ENCODE peak calls at places on chromosome 7, in nine cellular contexts. N is HCT116, R is kidney, S is IMR-90, L is astrocyte, J is NT2/D1, M is neural progenitor cell, I is endodermal cell, P is PC-3. W is an unnamed sample.

GRCh38 chr7:74294191-74294998 is 5.2 kb downstream of the CLIP2 start:
- DNase-seq in R (no peak), P (no peak), N (no peak), M (no peak), L (no peak), I (peak), J (no peak), S (no peak), W (peak)

GRCh38 chr7:149476791-149477190 is 15.9 kb upstream of the ZNF777 start:
- DNase-seq in M (no peak), R (no peak), S (no peak), L (no peak), I (no peak), J (no peak), P (no peak), N (no peak), W (no peak)

GRCh38 chr7:147022056-147022455 is 905.5 kb downstream of the CNTNAP2 start:
- DNase-seq in I (no peak), M (no peak), P (peak), R (no peak), S (no peak), J (no peak), L (no peak), N (no peak), W (peak)

GRCh38 chr7:127532736-127533135 is 52.7 kb downstream of the GCC1 start:
- DNase-seq in I (no peak), S (no peak), J (no peak), M (no peak), L (peak), P (no peak), N (no peak), R (no peak), W (no peak)

GRCh38 chr7:6385909-6386560 is 61.7 kb downstream of the DAGLB start:
- DNase-seq in P (no peak), J (no peak), R (no peak), M (no peak), L (no peak), I (no peak), S (no peak), N (no peak), W (no peak)

GRCh38 chr7:27184342-27185012 is 555 bp downstream of the HOXA11 start:
- DNase-seq in I (peak), M (peak), J (no peak), R (peak), S (peak), P (peak), L (no peak), N (no peak), W (peak)

GRCh38 chr7:87797798-87798403 is 78.3 kb downstream of the SLC25A40 start:
- DNase-seq in L (peak), P (peak), M (peak), I (no peak), J (peak), N (peak), R (no peak), S (peak), W (peak)

GRCh38 chr7:73329861-73330581 is 2.1 kb downstream of the FKBP6 start:
- DNase-seq in N (no peak), I (no peak), J (no peak), M (no peak), S (peak), L (no peak), R (no peak), P (no peak), W (peak)

GRCh38 chr7:105020926-105021325 is 6.9 kb downstream of the KMT2E start:
- DNase-seq in R (no peak), L (no peak), M (no peak), N (no peak), J (no peak), S (no peak), P (no peak), I (no peak), W (no peak)

GRCh38 chr7:139940866-139941265 is 111.8 kb downstream of the TBXAS1 start:
- DNase-seq in R (no peak), M (no peak), L (no peak), I (no peak), N (no peak), J (no peak), P (no peak), S (peak), W (peak)

GRCh38 chr7:5143935-5144903 is 45.8 kb upstream of the WIPI2 start:
- DNase-seq in I (no peak), P (no peak), J (no peak), N (no peak), M (no peak), S (peak), R (peak), L (peak), W (no peak)

GRCh38 chr7:148296994-148297644 is 293.4 kb upstream of the C7orf33 start:
- DNase-seq in N (peak), M (no peak), J (no peak), L (no peak), S (no peak), P (peak), I (no peak), R (no peak), W (no peak)

GRCh38 chr7:138459300-138460175 is 521 bp upstream of the TRIM24 start:
- DNase-seq in P (peak), I (peak), L (no peak), N (peak), R (no peak), M (peak), J (peak), S (no peak), W (peak)

GRCh38 chr7:114084381-114085312 is 165.8 kb upstream of the PPP1R3A start:
- DNase-seq in L (peak), R (peak), I (peak), P (no peak), S (no peak), N (no peak), J (no peak), M (peak), W (no peak)

GRCh38 chr7:6637544-6638229 is 569 bp downstream of the ZNF316 start:
- DNase-seq in M (peak), S (peak), J (no peak), N (no peak), P (peak), I (peak), L (peak), R (no peak), W (peak)

GRCh38 chr7:139842414-139843210 is 13.5 kb downstream of the TBXAS1 start:
- DNase-seq in S (peak), L (no peak), J (no peak), M (no peak), I (no peak), P (no peak), N (no peak), R (no peak), W (no peak)

GRCh38 chr7:106818736-106819135 is 46.3 kb upstream of the PIK3CG start:
- DNase-seq in P (no peak), J (no peak), N (no peak), M (no peak), R (no peak), L (no peak), I (no peak), S (no peak), W (no peak)

GRCh38 chr7:84058311-84059076 is 136.1 kb downstream of the SEMA3A start:
- DNase-seq in I (no peak), R (no peak), J (no peak), N (no peak), P (peak), L (peak), M (no peak), S (peak), W (peak)

GRCh38 chr7:41711283-41712064 is 8.6 kb upstream of the INHBA start:
- DNase-seq in M (peak), S (peak), J (no peak), P (peak), R (no peak), L (no peak), I (peak), N (no peak), W (peak)

GRCh38 chr7:44154703-44155102 is 13.6 kb upstream of the MYL7 start:
- DNase-seq in J (no peak), N (no peak), I (peak), S (no peak), L (peak), R (no peak), M (no peak), P (peak), W (no peak)

GRCh38 chr7:30595461-30596042 is 874 bp downstream of the GARS1 start:
- DNase-seq in S (no peak), N (no peak), P (peak), L (no peak), J (no peak), I (no peak), M (no peak), R (no peak), W (no peak)

GRCh38 chr7:132735476-132735875 is 159.2 kb upstream of the PLXNA4 start:
- DNase-seq in R (no peak), M (no peak), N (no peak), L (no peak), J (no peak), S (no peak), P (no peak), I (no peak), W (no peak)

GRCh38 chr7:136348542-136348941 is 371.4 kb upstream of the MTPN start:
- DNase-seq in M (no peak), J (no peak), N (no peak), S (no peak), I (no peak), P (no peak), R (no peak), L (no peak), W (no peak)

GRCh38 chr7:77799078-77799964 is 748 bp downstream of the PHTF2 start:
- DNase-seq in L (peak), N (peak), J (peak), R (peak), P (peak), I (peak), M (peak), S (peak), W (peak)

GRCh38 chr7:114979388-114979787 is 57.5 kb downstream of the MDFIC start:
- DNase-seq in J (no peak), S (peak), I (no peak), R (no peak), L (peak), P (peak), N (peak), M (no peak), W (no peak)

GRCh38 chr7:129169171-129169643 is 19.2 kb upstream of the SMO start:
- DNase-seq in S (no peak), J (no peak), R (peak), L (peak), I (peak), M (peak), N (no peak), P (no peak), W (peak)

GRCh38 chr7:70416611-70417010 is 715.3 kb upstream of the GALNT17 start:
- DNase-seq in R (no peak), L (no peak), M (no peak), N (no peak), S (no peak), J (no peak), I (peak), P (no peak), W (no peak)

GRCh38 chr7:64959072-64959747 is 31.6 kb downstream of the ZNF117 start:
- DNase-seq in R (no peak), I (peak), S (no peak), J (peak), P (no peak), N (no peak), M (peak), L (no peak), W (no peak)

GRCh38 chr7:100079024-100079560 is 2.4 kb downstream of the ZNF3 start:
- DNase-seq in N (no peak), M (no peak), P (no peak), I (no peak), J (no peak), R (no peak), S (no peak), L (no peak), W (no peak)

GRCh38 chr7:67896721-67897120 is 900.1 kb downstream of the TYW1 start:
- DNase-seq in L (no peak), R (no peak), J (no peak), I (no peak), P (no peak), N (no peak), M (no peak), S (no peak), W (no peak)

GRCh38 chr7:37211097-37211496 is 237.6 kb downstream of the ELMO1 start:
- DNase-seq in R (no peak), S (peak), N (no peak), M (no peak), I (no peak), L (peak), P (no peak), J (no peak), W (peak)

GRCh38 chr7:137994091-137994688 is 7.7 kb downstream of the CREB3L2 start:
- DNase-seq in N (no peak), M (no peak), I (no peak), L (peak), S (no peak), R (no peak), P (no peak), J (no peak), W (no peak)

GRCh38 chr7:37765872-37766525 is 82.4 kb upstream of the NME8 start:
- DNase-seq in P (no peak), L (no peak), M (no peak), I (no peak), J (no peak), R (no peak), S (no peak), N (no peak), W (no peak)

GRCh38 chr7:154744226-154744860 is 258.6 kb downstream of the PAXIP1 start:
- DNase-seq in J (peak), S (no peak), M (peak), P (peak), N (no peak), I (peak), R (no peak), L (no peak), W (peak)

GRCh38 chr7:118762451-118762850 is 537.9 kb downstream of the ANKRD7 start:
- DNase-seq in I (no peak), S (no peak), P (no peak), R (no peak), L (no peak), J (no peak), N (no peak), M (no peak), W (no peak)

GRCh38 chr7:37921340-37921805 is 933 bp downstream of the EPDR1 start:
- DNase-seq in P (peak), J (peak), N (no peak), I (peak), R (peak), S (no peak), L (peak), M (peak), W (peak)

GRCh38 chr7:80154656-80155325 is 20.2 kb downstream of the GNAI1 start:
- DNase-seq in I (no peak), N (no peak), R (no peak), J (no peak), P (no peak), S (peak), L (no peak), M (no peak), W (peak)

GRCh38 chr7:151140826-151141225 is 26.7 kb downstream of the GBX1 start:
- DNase-seq in P (no peak), L (no peak), J (no peak), R (no peak), I (peak), M (no peak), S (no peak), N (no peak), W (no peak)

GRCh38 chr7:151141855-151142685 is 25.4 kb downstream of the GBX1 start:
- DNase-seq in I (peak), R (peak), L (no peak), S (no peak), P (no peak), J (no peak), N (no peak), M (no peak), W (no peak)

GRCh38 chr7:151143261-151144015 is 24.1 kb downstream of the GBX1 start:
- DNase-seq in M (no peak), L (no peak), I (peak), S (no peak), J (no peak), N (no peak), R (peak), P (no peak), W (no peak)

GRCh38 chr7:151141281-151141854 is 26.1 kb downstream of the GBX1 start:
- DNase-seq in L (no peak), J (no peak), N (no peak), I (no peak), R (peak), S (no peak), M (no peak), P (no peak), W (no peak)

DNA sequence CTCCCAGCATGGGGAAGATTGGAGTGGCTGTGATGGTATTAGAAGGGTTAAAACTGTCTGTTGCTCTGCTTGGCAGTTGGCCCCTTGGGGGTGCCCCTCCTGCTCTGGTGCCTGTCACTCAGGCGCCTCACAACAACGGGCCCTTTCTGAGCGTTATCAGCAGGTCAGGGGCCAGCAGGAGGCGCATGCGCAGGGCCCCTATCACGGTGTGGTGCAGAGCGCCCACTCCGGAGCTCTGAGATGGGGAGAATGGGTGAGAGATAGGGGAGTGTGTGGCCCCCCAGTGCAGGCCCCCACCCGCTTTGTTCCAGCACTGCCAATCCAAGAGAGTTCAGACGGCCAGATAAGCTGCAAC is 24.8 kb downstream of the GBX1 start:
- DNase-seq in L (no peak), S (no peak), J (no peak), M (peak), R (no peak), N (no peak), P (no peak), I (no peak), W (no peak)
- H3K4me3 ChIP-seq in L (no peak), S (no peak), J (no peak), M (no peak), R (no peak), N (no peak), P (no peak), I (no peak), W (no peak)

DNA sequence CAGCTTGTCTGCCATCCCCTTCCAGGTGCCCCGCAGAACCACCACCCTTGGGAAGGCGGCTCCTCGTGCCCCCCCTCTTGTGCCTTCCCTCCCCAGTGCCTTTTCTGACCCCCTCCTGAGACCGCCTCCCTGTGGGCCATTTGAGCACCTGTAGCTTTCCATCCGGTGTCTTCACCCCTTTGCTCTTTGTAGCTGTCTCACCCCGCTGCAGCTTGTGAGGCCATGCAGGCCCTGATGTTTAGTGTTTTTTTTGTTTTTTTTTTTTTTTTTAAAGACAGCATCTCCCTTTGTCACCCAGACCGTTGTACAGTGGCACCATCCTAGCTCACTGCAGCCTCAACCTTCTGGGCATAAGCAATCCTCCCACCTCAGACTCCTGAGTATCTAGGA is 52.5 kb downstream of the CUX1 start:
- DNase-seq in I (no peak), M (no peak), J (no peak), S (no peak), P (no peak), N (no peak), L (no peak), R (no peak), W (no peak)
- H3K9ac ChIP-seq in I (peak), M (no peak), J (no peak), S (no peak), P (peak), N (peak), L (no peak), R (no peak), W (no peak)

GRCh38 chr7:1537631-1538412 is 7.3 kb downstream of the MAFK start:
- DNase-seq in J (peak), I (peak), P (peak), M (peak), R (peak), N (no peak), S (peak), L (peak), W (peak)
- H3K4me3 ChIP-seq in J (peak), I (no peak), P (peak), M (no peak), R (peak), N (peak), S (peak), L (peak), W (peak)

GRCh38 chr7:2554654-2555053 is 670 bp downstream of the BRAT1 start:
- DNase-seq in J (no peak), N (no peak), L (no peak), M (peak), I (peak), P (no peak), S (no peak), R (no peak), W (peak)

GRCh38 chr7:2555121-2556052 is at the start of gene BRAT1:
- DNase-seq in M (peak), S (peak), I (peak), L (peak), N (peak), P (peak), J (peak), R (peak), W (peak)

GRCh38 chr7:2564970-2565546 is 6.3 kb downstream of the IQCE start:
- DNase-seq in L (no peak), J (no peak), M (no peak), N (no peak), P (no peak), S (peak), I (no peak), R (peak), W (no peak)

GRCh38 chr7:2558620-2559282 is at the start of gene IQCE:
- DNase-seq in R (peak), P (peak), M (peak), J (peak), L (peak), N (peak), S (peak), I (peak), W (peak)

DNA sequence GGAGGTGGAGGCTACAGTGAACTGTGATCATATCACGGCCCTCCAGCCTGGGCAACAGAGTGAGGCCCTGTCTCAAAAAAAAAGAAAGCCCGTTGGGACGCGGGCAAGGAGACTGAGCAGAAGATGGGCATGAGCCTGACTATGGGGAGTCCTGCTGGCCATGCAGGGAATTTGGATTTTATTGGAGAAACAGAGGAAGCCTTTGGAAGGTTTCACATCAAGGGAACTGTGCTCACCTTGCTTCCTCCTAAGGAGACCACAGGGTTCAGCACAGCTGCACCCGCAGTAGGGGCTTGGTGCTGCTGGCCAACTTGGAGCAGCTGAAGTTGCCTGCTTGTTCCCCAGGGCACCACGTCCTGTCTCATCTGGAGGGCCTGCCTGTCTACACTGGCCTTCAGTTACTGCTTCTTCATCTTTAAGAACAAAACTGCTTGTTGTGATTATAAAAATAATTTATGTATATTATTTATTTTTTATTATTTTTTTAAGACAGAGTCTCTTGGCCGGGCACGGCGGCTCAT is 1.5 kb downstream of the IQCE start:
- DNase-seq in N (no peak), M (no peak), J (no peak), S (no peak), P (peak), L (no peak), R (no peak), I (no peak), W (peak)
- H3K9ac ChIP-seq in N (peak), M (no peak), J (peak), S (no peak), P (no peak), L (peak), R (no peak), I (no peak), W (peak)

DNA sequence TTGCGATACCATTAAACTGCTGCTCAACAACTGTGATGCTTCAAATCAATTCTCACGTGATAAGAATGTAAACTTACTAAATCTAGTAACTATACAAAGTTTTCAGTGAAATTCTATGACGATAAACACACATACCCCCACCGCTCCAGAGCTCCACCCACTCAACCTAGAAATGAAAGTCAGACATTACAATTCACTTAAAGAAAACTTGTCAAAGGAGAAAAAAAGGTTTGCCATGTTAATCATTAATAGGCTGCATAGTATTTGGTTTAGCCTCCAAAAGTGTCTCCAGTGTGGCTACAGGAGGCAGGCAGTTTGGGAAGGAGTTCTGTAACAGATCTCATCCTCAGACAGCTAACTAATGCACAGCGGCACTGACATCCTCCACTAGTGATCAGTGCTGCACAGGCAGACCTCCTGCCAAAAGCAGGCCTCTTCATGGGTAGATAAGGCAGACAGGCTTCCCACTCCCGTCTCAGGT is 3.1 kb downstream of the HERPUD2 start:
- DNase-seq in S (peak), R (no peak), P (peak), M (no peak), N (no peak), I (no peak), L (no peak), J (no peak), W (no peak)
- H3K4me3 ChIP-seq in S (peak), R (peak), P (peak), M (peak), N (no peak), I (peak), L (peak), J (no peak), W (peak)

W was measured in adipocyte.